ENCODE peak calls at places on chromosomes 16 and 17, in nine cellular contexts. W is IMR-90; I is lower lobe of right lung; C is CD8-positive, alpha-beta memory T cell; B is right atrium auricular region; D is fibroblast of lung; F is cardiac muscle cell; K is tibial nerve; L is GM06990. H is an unnamed sample. For H3K27me3, the result is how much of the 10 kb centered on the place peaks cover.

GRCh38 chr17:81064746-81065475 is 30.0 kb downstream of the BAIAP2 start:
- DNase-seq in W (peak), I (no peak), C (no peak), B (no peak), D (no peak), F (no peak), K (no peak), L (no peak), H (no peak)

GRCh38 chr16:12517310-12517694 is 286.4 kb downstream of the CPPED1 start:
- DNase-seq in W (no peak), I (no peak), C (no peak), B (no peak), D (no peak), F (peak), K (no peak), L (no peak), H (no peak)

GRCh38 chr17:77127735-77128361 is 12.9 kb upstream of the SEC14L1 start:
- DNase-seq in W (no peak), I (peak), C (peak), B (peak), D (no peak), F (no peak), K (peak), L (no peak), H (peak)

GRCh38 chr17:8188408-8188839 is 1.6 kb downstream of the BORCS6 start:
- DNase-seq in W (no peak), I (no peak), C (peak), B (no peak), D (no peak), F (no peak), K (no peak), L (no peak), H (no peak)

GRCh38 chr17:49498037-49498615 is 3.0 kb downstream of the NGFR start:
- DNase-seq in W (no peak), I (no peak), C (no peak), B (no peak), D (no peak), F (peak), K (peak), L (no peak), H (no peak)

GRCh38 chr17:42514279-42514678 is 21.8 kb upstream of the NAGLU start:
- DNase-seq in W (no peak), I (no peak), C (no peak), B (no peak), D (no peak), F (no peak), K (no peak), L (no peak), H (no peak)

GRCh38 chr16:27460663-27461482 is 58.9 kb downstream of the IL21R start:
- DNase-seq in W (no peak), I (no peak), C (no peak), B (no peak), D (no peak), F (no peak), K (no peak), L (no peak), H (no peak)

GRCh38 chr16:85227924-85228462 is 115.7 kb upstream of the CIBAR2 start:
- DNase-seq in W (peak), I (no peak), C (no peak), B (no peak), D (peak), F (peak), K (no peak), L (no peak), H (no peak)

GRCh38 chr17:17727111-17727659 is 45.9 kb downstream of the RAI1 start:
- DNase-seq in W (no peak), I (no peak), C (no peak), B (no peak), D (no peak), F (no peak), K (no peak), L (no peak), H (no peak)

GRCh38 chr17:73476890-73477350 is 165.1 kb upstream of the CDC42EP4 start:
- DNase-seq in W (no peak), I (no peak), C (no peak), B (no peak), D (no peak), F (peak), K (no peak), L (no peak), H (no peak)

GRCh38 chr17:55737976-55738501 is 12.8 kb upstream of the PCTP start:
- DNase-seq in W (no peak), I (no peak), C (no peak), B (no peak), D (no peak), F (no peak), K (no peak), L (no peak), H (no peak)

GRCh38 chr17:55731586-55732250 is 9.1 kb upstream of the TMEM100 start:
- DNase-seq in W (peak), I (no peak), C (no peak), B (peak), D (peak), F (peak), K (peak), L (no peak), H (peak)

GRCh38 chr17:55735784-55736405 is 13.2 kb upstream of the TMEM100 start:
- DNase-seq in W (peak), I (no peak), C (no peak), B (no peak), D (peak), F (peak), K (peak), L (no peak), H (no peak)

GRCh38 chr17:55730808-55731207 is 8.1 kb upstream of the TMEM100 start:
- DNase-seq in W (no peak), I (no peak), C (no peak), B (no peak), D (peak), F (no peak), K (no peak), L (no peak), H (no peak)

DNA sequence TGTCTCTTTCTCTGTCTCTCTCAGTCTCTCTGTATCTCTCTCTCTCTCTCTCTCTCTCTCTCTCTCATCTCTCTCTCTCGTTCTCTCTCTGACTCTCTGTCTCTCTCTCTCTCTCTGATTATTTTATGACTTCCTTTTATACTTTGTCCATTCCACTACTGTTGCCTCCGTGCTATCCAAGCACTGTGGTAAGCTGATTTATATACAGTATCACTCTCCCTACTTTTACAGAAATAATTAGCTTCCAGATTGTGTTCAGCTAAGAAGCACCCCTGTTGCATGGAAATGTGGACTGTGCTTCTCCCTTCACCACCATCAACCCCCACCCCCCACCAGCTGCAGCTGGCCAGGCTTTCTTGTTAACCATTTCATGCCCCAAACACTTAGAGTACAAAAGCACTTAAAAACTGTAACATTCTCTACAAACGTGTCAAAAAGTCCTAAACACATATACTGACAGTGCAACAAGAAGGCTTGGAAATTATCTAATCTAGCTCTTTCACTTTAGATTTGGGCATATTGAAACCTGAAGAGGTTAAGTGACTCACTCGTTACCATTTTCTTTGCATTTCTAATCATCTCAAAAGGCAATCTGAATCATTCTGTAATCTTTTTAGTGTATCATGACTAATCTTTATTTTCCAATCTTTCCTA is 11.6 kb upstream of the TMEM100 start:
- DNase-seq in W (peak), I (no peak), C (no peak), B (no peak), D (no peak), F (peak), K (no peak), L (no peak), H (no peak)
- H3K4me3 ChIP-seq in W (no peak), I (no peak), C (no peak), B (no peak), D (no peak), F (no peak), K (no peak), L (no peak), H (no peak)

GRCh38 chr16:86379505-86379846 is 130.9 kb upstream of the FOXF1 start:
- DNase-seq in W (no peak), I (no peak), C (no peak), B (no peak), D (peak), F (no peak), K (no peak), L (no peak), H (no peak)

GRCh38 chr16:86378128-86378527 is 132.2 kb upstream of the FOXF1 start:
- DNase-seq in W (no peak), I (no peak), C (no peak), B (no peak), D (no peak), F (no peak), K (no peak), L (no peak), H (no peak)

GRCh38 chr16:86378831-86379504 is 131.4 kb upstream of the FOXF1 start:
- DNase-seq in W (no peak), I (no peak), C (no peak), B (no peak), D (no peak), F (no peak), K (no peak), L (no peak), H (no peak)

GRCh38 chr16:86375841-86376240 is 134.5 kb upstream of the FOXF1 start:
- DNase-seq in W (no peak), I (no peak), C (no peak), B (no peak), D (no peak), F (no peak), K (no peak), L (no peak), H (no peak)

GRCh38 chr16:86377251-86378022 is 132.9 kb upstream of the FOXF1 start:
- DNase-seq in W (no peak), I (no peak), C (no peak), B (no peak), D (peak), F (peak), K (no peak), L (no peak), H (no peak)
- H3K27me3 ChIP-seq in W (under half), I (under half), C (under half), B (under half), D (under half), F (under half), K (under half), L (under half), H (under half)

DNA sequence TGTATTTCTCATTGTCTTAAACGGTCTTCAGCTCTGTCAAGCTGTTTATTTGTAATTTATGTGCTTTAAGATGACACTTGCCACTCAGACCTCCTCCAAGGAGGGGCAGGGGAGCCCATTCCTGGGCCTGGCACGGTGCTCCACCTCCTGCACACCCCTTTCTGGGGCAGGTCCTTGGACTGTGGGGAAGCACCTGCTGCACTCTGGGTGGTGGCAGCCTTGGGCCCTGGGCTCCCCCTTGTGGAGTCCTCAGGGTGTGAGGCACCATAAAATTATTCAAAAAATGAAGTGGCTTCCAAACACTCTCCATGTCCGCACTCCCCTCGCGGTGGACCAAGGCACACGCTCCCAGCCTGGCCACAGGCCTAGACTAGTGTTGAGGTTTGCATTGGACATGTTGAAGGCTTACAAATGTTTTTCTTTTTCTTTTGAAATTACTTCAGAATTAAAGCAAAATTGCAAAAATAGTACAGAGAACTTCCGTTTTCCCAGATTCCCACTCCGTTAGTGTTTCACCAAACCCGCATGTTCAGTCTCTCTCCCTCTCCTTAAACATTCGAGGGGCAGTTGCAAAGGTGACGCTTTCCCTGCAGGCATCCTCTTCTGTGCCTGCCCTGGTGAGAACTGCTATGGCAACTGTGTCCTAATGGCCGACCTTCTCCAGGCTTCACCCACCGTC is 32.4 kb downstream of the FOXK2 start:
- DNase-seq in W (peak), I (peak), C (peak), B (peak), D (peak), F (peak), K (peak), L (peak), H (peak)
- H3K4me3 ChIP-seq in W (no peak), I (no peak), C (no peak), B (no peak), D (no peak), F (no peak), K (no peak), L (no peak), H (no peak)

DNA sequence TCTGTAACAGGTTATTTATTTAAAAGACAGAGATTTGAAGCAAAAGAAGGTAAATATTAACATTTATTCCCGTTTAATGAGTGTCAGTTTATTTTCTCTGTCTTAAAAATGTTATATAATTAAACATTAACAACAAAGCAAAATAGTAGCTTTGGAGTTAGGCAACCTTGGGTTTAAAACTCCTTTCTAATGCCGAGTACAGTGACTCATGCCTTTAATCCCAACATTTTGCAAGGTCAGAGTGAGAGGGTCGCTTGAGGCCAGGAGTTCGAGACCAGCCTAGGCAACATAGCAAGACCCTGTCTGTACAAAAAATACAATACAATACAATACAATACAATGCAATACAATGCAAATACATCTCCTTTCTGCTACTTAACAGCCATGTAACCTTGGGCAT is 128.7 kb downstream of the CHD9 start:
- DNase-seq in W (peak), I (no peak), C (no peak), B (no peak), D (peak), F (no peak), K (no peak), L (no peak), H (no peak)
- H3K27me3 ChIP-seq in W (under half), I (under half), C (under half), B (under half), D (under half), F (under half), K (under half), L (under half), H (under half)

DNA sequence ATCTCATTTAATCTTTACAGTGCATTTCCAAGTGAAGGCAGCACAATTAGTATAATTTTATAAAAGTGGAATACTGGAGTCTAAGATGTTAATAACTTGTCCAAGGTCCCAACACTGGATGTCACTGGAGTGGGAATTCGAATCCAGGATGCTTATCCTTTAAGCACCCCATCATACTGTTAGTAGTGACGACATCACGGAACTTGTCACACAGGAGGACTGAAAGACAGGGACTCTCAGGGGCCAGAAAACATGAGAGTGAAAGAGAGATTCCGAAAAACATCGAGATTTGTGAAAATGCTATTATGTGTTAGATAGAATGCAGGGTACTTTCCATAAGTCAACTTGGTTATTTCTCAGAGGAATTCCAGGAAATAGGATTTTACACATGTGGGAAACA is 374.0 kb downstream of the GRIN2A start:
- DNase-seq in W (no peak), I (no peak), C (no peak), B (no peak), D (no peak), F (no peak), K (no peak), L (no peak), H (no peak)
- H3K4me3 ChIP-seq in W (no peak), I (no peak), C (no peak), B (no peak), D (no peak), F (no peak), K (no peak), L (no peak), H (no peak)

GRCh38 chr16:56193951-56194726 is 2.9 kb downstream of the GNAO1 start:
- DNase-seq in W (peak), I (peak), C (peak), B (peak), D (peak), F (peak), K (peak), L (peak), H (peak)
- H3K27me3 ChIP-seq in W (half or more), I (half or more), C (under half), B (under half), D (under half), F (under half), K (under half), L (under half), H (under half)

GRCh38 chr17:19727466-19728113 is 11.2 kb upstream of the SLC47A2 start:
- DNase-seq in W (peak), I (no peak), C (no peak), B (peak), D (peak), F (no peak), K (peak), L (no peak), H (peak)

GRCh38 chr17:19725486-19725885 is 9.1 kb upstream of the SLC47A2 start:
- DNase-seq in W (no peak), I (no peak), C (no peak), B (no peak), D (no peak), F (no peak), K (no peak), L (no peak), H (no peak)

GRCh38 chr17:19723967-19724366 is 7.6 kb upstream of the SLC47A2 start:
- DNase-seq in W (no peak), I (no peak), C (no peak), B (no peak), D (no peak), F (no peak), K (no peak), L (no peak), H (peak)

GRCh38 chr17:19726615-19727376 is 10.4 kb upstream of the SLC47A2 start:
- DNase-seq in W (no peak), I (no peak), C (no peak), B (no peak), D (peak), F (no peak), K (no peak), L (no peak), H (no peak)

DNA sequence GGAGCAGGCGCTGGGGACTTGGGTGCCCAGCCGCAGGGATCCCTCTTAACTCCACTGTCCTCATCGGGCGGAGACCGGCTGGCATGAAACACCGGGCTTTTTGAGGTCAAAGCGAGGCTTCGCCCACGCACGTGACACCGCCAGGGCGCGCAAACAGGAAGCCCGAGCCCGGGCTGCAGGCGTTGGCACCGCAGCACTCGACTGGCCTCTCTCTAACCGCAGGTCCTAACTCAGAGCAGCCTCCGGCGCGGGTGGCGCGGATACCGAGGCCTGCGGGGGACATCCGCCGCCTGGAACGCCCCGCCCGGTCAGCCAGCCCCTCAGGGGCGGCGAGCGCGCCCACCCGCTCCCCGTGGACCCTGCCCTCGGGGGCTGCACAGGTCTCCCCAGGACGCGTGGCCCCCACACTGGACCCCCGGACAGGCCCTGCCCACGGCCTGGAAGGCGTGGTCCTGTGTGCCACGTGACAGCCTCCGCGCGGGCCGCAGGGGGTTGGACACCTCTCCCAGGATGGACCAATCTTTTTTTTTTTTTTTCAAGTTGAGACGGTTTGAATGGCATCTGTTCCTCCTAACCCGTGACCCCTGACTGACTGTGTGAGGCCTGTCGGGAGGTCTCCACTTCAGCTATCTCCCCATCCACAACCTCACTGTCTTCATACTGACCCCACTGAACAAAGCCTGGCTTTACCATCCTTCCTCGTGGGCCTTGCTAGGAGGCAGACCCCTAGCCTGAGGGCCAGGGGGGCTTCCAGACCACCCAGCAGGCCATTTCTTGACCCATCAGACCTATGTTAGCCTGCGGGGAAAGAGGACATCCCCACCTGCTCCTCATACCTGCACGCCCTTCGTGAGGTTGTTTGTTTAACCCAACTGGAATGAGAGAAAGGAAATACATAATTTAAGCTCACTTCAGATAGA is 8.4 kb upstream of the SLC47A2 start:
- DNase-seq in W (no peak), I (peak), C (peak), B (peak), D (no peak), F (no peak), K (peak), L (no peak), H (peak)
- H3K4me3 ChIP-seq in W (no peak), I (peak), C (peak), B (peak), D (no peak), F (no peak), K (peak), L (no peak), H (peak)